ENCODE peak calls at places on chromosomes 6 and 20, in six cellular contexts. One of them, this sample, is unnamed. For H3K4me1, the result is how much of the 10 kb centered on the place peaks cover.

GRCh38 chr20:57431539-57431835 is 40.3 kb downstream of the RBM38 start:
- DNase-seq in psoas muscle: peak
- DNase-seq in heart left ventricle: no peak
- DNase-seq in stomach: no peak
- DNase-seq in adrenal gland: no peak
- DNase-seq in ascending aorta: no peak
- DNase-seq in this sample: no peak

GRCh38 chr6:144349690-144350132 is 64.6 kb downstream of the UTRN start:
- DNase-seq in psoas muscle: no peak
- DNase-seq in heart left ventricle: no peak
- DNase-seq in stomach: no peak
- DNase-seq in adrenal gland: no peak
- DNase-seq in ascending aorta: no peak
- DNase-seq in this sample: peak

GRCh38 chr20:11170565-11170964 is 496.8 kb upstream of the JAG1 start:
- DNase-seq in psoas muscle: no peak
- DNase-seq in heart left ventricle: no peak
- DNase-seq in stomach: no peak
- DNase-seq in adrenal gland: no peak
- DNase-seq in ascending aorta: no peak
- DNase-seq in this sample: no peak

GRCh38 chr6:133286765-133287164 is 45.6 kb downstream of the EYA4 start:
- DNase-seq in psoas muscle: no peak
- DNase-seq in heart left ventricle: no peak
- DNase-seq in stomach: no peak
- DNase-seq in adrenal gland: no peak
- DNase-seq in ascending aorta: no peak
- DNase-seq in this sample: no peak

GRCh38 chr6:168196385-168196860 is 117.4 kb upstream of the FRMD1 start:
- DNase-seq in psoas muscle: no peak
- DNase-seq in heart left ventricle: no peak
- DNase-seq in stomach: peak
- DNase-seq in adrenal gland: no peak
- DNase-seq in ascending aorta: no peak
- DNase-seq in this sample: no peak

GRCh38 chr20:49595346-49595745 is 27.4 kb upstream of the PTGIS start:
- DNase-seq in psoas muscle: no peak
- DNase-seq in heart left ventricle: no peak
- DNase-seq in stomach: no peak
- DNase-seq in adrenal gland: no peak
- DNase-seq in ascending aorta: no peak
- DNase-seq in this sample: peak

GRCh38 chr6:122285292-122285913 is 114.0 kb upstream of the HSF2 start:
- DNase-seq in psoas muscle: no peak
- DNase-seq in heart left ventricle: no peak
- DNase-seq in stomach: no peak
- DNase-seq in adrenal gland: no peak
- DNase-seq in ascending aorta: no peak
- DNase-seq in this sample: no peak

GRCh38 chr6:140660295-140660694 is 1285.8 kb upstream of the CITED2 start:
- DNase-seq in psoas muscle: no peak
- DNase-seq in heart left ventricle: no peak
- DNase-seq in stomach: no peak
- DNase-seq in adrenal gland: no peak
- DNase-seq in ascending aorta: no peak
- DNase-seq in this sample: no peak

GRCh38 chr20:11853359-11853758 is 64.3 kb upstream of the BTBD3 start:
- DNase-seq in psoas muscle: no peak
- DNase-seq in heart left ventricle: no peak
- DNase-seq in stomach: no peak
- DNase-seq in adrenal gland: no peak
- DNase-seq in ascending aorta: no peak
- DNase-seq in this sample: no peak

GRCh38 chr20:38110525-38111178 is 54.4 kb downstream of the TGM2 start:
- DNase-seq in psoas muscle: no peak
- DNase-seq in heart left ventricle: no peak
- DNase-seq in stomach: no peak
- DNase-seq in adrenal gland: peak
- DNase-seq in ascending aorta: no peak
- DNase-seq in this sample: no peak
- H3K4me1 ChIP-seq in psoas muscle: half or more
- H3K4me1 ChIP-seq in heart left ventricle: half or more
- H3K4me1 ChIP-seq in stomach: under half
- H3K4me1 ChIP-seq in adrenal gland: under half
- H3K4me1 ChIP-seq in ascending aorta: under half
- H3K4me1 ChIP-seq in this sample: under half

DNA sequence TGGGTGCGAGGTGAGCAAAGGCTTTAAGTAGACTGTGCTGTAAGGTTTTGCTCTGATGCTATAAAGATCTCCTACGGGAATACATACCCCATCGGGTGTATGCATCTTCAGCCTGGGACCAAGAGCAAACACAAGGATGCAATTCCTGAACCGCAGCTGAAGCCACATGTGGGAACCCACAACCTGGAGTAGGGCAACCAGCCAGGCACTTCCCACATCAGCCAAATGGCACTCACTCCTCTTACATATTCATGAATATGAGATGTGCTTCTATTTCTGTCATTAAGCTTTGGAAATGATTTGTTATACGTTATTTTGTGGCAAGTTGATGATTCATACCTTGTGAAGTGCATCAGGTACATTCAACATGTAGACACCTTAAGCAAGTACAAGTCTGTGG is 619.2 kb downstream of the C6orf118 start:
- DNase-seq in psoas muscle: no peak
- DNase-seq in heart left ventricle: no peak
- DNase-seq in stomach: no peak
- DNase-seq in adrenal gland: no peak
- DNase-seq in ascending aorta: no peak
- DNase-seq in this sample: no peak
- H3K27ac ChIP-seq in psoas muscle: no peak
- H3K27ac ChIP-seq in heart left ventricle: no peak
- H3K27ac ChIP-seq in stomach: no peak
- H3K27ac ChIP-seq in adrenal gland: no peak
- H3K27ac ChIP-seq in ascending aorta: no peak
- H3K27ac ChIP-seq in this sample: no peak

GRCh38 chr6:52300489-52300931 is 16.0 kb upstream of the MCM3 start:
- DNase-seq in psoas muscle: no peak
- DNase-seq in heart left ventricle: no peak
- DNase-seq in stomach: no peak
- DNase-seq in adrenal gland: no peak
- DNase-seq in ascending aorta: no peak
- DNase-seq in this sample: no peak

GRCh38 chr6:52293067-52293466 is 8.5 kb upstream of the MCM3 start:
- DNase-seq in psoas muscle: no peak
- DNase-seq in heart left ventricle: no peak
- DNase-seq in stomach: no peak
- DNase-seq in adrenal gland: no peak
- DNase-seq in ascending aorta: no peak
- DNase-seq in this sample: no peak

GRCh38 chr6:52301326-52301725 is 16.8 kb upstream of the MCM3 start:
- DNase-seq in psoas muscle: no peak
- DNase-seq in heart left ventricle: no peak
- DNase-seq in stomach: no peak
- DNase-seq in adrenal gland: no peak
- DNase-seq in ascending aorta: no peak
- DNase-seq in this sample: no peak

GRCh38 chr6:52299598-52300144 is 15.1 kb upstream of the MCM3 start:
- DNase-seq in psoas muscle: no peak
- DNase-seq in heart left ventricle: no peak
- DNase-seq in stomach: no peak
- DNase-seq in adrenal gland: no peak
- DNase-seq in ascending aorta: no peak
- DNase-seq in this sample: no peak

GRCh38 chr6:52297433-52297832 is 12.9 kb upstream of the MCM3 start:
- DNase-seq in psoas muscle: no peak
- DNase-seq in heart left ventricle: no peak
- DNase-seq in stomach: no peak
- DNase-seq in adrenal gland: no peak
- DNase-seq in ascending aorta: no peak
- DNase-seq in this sample: no peak
- TF ChIP-seq CTCF in psoas muscle: no peak
- TF ChIP-seq CTCF in heart left ventricle: no peak
- TF ChIP-seq CTCF in stomach: no peak
- TF ChIP-seq CTCF in adrenal gland: no peak
- TF ChIP-seq CTCF in ascending aorta: no peak
- TF ChIP-seq CTCF in this sample: no peak

DNA sequence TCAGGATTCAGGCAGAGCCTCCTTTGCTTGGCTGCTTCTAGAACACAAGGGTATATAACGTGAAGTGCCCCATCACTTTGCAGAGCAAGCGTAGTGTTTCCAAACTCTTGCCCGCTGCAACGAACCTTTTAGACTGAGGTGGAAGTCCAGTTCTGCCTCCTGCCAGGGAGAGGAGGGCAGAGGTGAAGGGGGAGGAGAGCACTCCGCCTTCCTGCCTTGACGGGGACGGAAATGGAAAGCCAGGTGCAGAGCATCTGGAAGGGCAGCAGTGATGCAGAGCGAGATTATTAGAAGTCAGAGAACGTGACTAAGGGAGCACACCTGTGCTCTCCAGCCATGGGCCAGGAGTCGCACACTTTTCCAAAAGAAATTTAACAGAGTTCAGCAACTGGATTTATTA is 63.4 kb downstream of the RREB1 start:
- DNase-seq in psoas muscle: no peak
- DNase-seq in heart left ventricle: no peak
- DNase-seq in stomach: peak
- DNase-seq in adrenal gland: no peak
- DNase-seq in ascending aorta: no peak
- DNase-seq in this sample: no peak
- H3K4me1 ChIP-seq in psoas muscle: half or more
- H3K4me1 ChIP-seq in heart left ventricle: half or more
- H3K4me1 ChIP-seq in stomach: half or more
- H3K4me1 ChIP-seq in adrenal gland: half or more
- H3K4me1 ChIP-seq in ascending aorta: under half
- H3K4me1 ChIP-seq in this sample: under half